ENCODE peak calls at places on chromosomes 13 and 19, in eight cellular contexts. T, V, H, J, W, S, P and B are unnamed samples.

GRCh38 chr19:53953383-53953782 is 9.4 kb upstream of the CACNG8 start:
- DNase-seq in H (no peak), W (no peak), V (no peak), T (no peak), S (no peak), P (no peak), J (no peak), B (no peak)

GRCh38 chr13:45331981-45332830 is 8.8 kb downstream of the TPT1 start:
- DNase-seq in V (no peak), S (peak), W (no peak), T (peak), J (peak), P (no peak), H (no peak), B (no peak)

GRCh38 chr13:51942189-51942588 is 69.1 kb downstream of the ATP7B start:
- DNase-seq in V (no peak), J (no peak), T (no peak), H (no peak), P (no peak), S (peak), W (no peak), B (no peak)

GRCh38 chr19:48341006-48341405 is 15.7 kb downstream of the EMP3 start:
- DNase-seq in V (no peak), S (no peak), J (no peak), H (no peak), P (peak), T (peak), W (no peak), B (no peak)

GRCh38 chr19:29785955-29786589 is 25.7 kb upstream of the CCNE1 start:
- DNase-seq in P (no peak), T (no peak), J (no peak), W (no peak), S (peak), H (no peak), V (peak), B (no peak)

GRCh38 chr19:54682306-54682705 is 19.5 kb downstream of the LILRB4 start:
- DNase-seq in V (no peak), S (no peak), P (no peak), J (no peak), W (no peak), T (no peak), H (no peak), B (no peak)

GRCh38 chr13:92187378-92187989 is 789.1 kb downstream of the GPC5 start:
- DNase-seq in T (peak), V (peak), S (no peak), H (no peak), W (no peak), P (no peak), J (peak), B (no peak)

GRCh38 chr19:2080336-2080988 is 15.7 kb downstream of the MOB3A start:
- DNase-seq in H (no peak), S (no peak), V (no peak), P (no peak), T (no peak), J (no peak), W (no peak), B (no peak)

GRCh38 chr19:30881281-30881680 is 468.0 kb downstream of the TSHZ3 start:
- DNase-seq in T (no peak), H (no peak), P (no peak), V (no peak), J (no peak), W (no peak), S (no peak), B (no peak)

GRCh38 chr19:570315-570714 is 2.1 kb upstream of the BSG start:
- DNase-seq in S (no peak), T (no peak), P (no peak), J (no peak), W (no peak), V (no peak), H (no peak), B (no peak)

GRCh38 chr19:2331601-2332246 is 3.2 kb downstream of the SPPL2B start:
- DNase-seq in P (no peak), W (no peak), J (no peak), S (no peak), T (no peak), V (no peak), H (no peak), B (no peak)

GRCh38 chr19:49801966-49802661 is 11.0 kb downstream of the FUZ start:
- DNase-seq in V (peak), S (no peak), T (peak), H (peak), P (peak), W (peak), J (peak), B (no peak)

GRCh38 chr13:68050746-68051145 is 820.6 kb upstream of the PCDH9 start:
- DNase-seq in S (no peak), W (no peak), J (no peak), H (no peak), P (no peak), T (no peak), V (no peak), B (no peak)

GRCh38 chr13:109667754-109668360 is 118.5 kb downstream of the IRS2 start:
- DNase-seq in P (no peak), W (no peak), H (no peak), J (no peak), S (no peak), V (no peak), T (no peak), B (no peak)

GRCh38 chr13:59354665-59355064 is 809.1 kb downstream of the DIAPH3 start:
- DNase-seq in H (no peak), W (no peak), V (no peak), P (no peak), S (no peak), T (no peak), J (no peak), B (no peak)

GRCh38 chr13:95197548-95197947 is 103.7 kb downstream of the ABCC4 start:
- DNase-seq in W (no peak), S (no peak), T (no peak), V (no peak), H (no peak), J (no peak), P (no peak), B (peak)

GRCh38 chr19:53958168-53958571 is 4.6 kb upstream of the CACNG8 start:
- DNase-seq in V (peak), P (peak), S (no peak), J (no peak), T (peak), W (no peak), H (no peak), B (no peak)

GRCh38 chr19:42466521-42467436 is 24.0 kb upstream of the CXCL17 start:
- DNase-seq in P (no peak), S (no peak), H (no peak), W (no peak), J (peak), T (peak), V (no peak), B (no peak)

GRCh38 chr19:38264486-38265212 is at the start of gene SPINT2:
- DNase-seq in J (no peak), H (peak), P (peak), S (peak), W (no peak), V (peak), T (no peak), B (peak)

GRCh38 chr13:102191951-102192461 is 209.8 kb downstream of the FGF14 start:
- DNase-seq in H (no peak), W (no peak), J (peak), V (no peak), P (no peak), S (no peak), T (peak), B (no peak)

GRCh38 chr13:45718992-45719391 is 16.9 kb downstream of the CBY2 start:
- DNase-seq in J (peak), S (no peak), H (no peak), P (no peak), W (no peak), T (peak), V (peak), B (no peak)

GRCh38 chr19:46101293-46101692 is 23.2 kb downstream of the IGFL3 start:
- DNase-seq in J (no peak), P (no peak), W (no peak), V (peak), T (no peak), S (no peak), H (no peak), B (no peak)

GRCh38 chr13:26718146-26718545 is 42.4 kb downstream of the GPR12 start:
- DNase-seq in J (no peak), V (no peak), P (no peak), T (no peak), H (no peak), W (no peak), S (no peak), B (no peak)

GRCh38 chr19:6737873-6738725 is 719 bp upstream of the GPR108 start:
- DNase-seq in S (no peak), T (peak), H (peak), J (peak), W (peak), V (peak), P (peak), B (peak)

GRCh38 chr19:342801-343421 is 1.7 kb downstream of the MIER2 start:
- DNase-seq in S (peak), W (peak), T (peak), V (no peak), P (peak), H (no peak), J (peak), B (no peak)

GRCh38 chr19:47476438-47476972 is 4.8 kb upstream of the SLC8A2 start:
- DNase-seq in P (no peak), T (no peak), S (no peak), V (no peak), W (no peak), J (no peak), H (no peak), B (no peak)

DNA sequence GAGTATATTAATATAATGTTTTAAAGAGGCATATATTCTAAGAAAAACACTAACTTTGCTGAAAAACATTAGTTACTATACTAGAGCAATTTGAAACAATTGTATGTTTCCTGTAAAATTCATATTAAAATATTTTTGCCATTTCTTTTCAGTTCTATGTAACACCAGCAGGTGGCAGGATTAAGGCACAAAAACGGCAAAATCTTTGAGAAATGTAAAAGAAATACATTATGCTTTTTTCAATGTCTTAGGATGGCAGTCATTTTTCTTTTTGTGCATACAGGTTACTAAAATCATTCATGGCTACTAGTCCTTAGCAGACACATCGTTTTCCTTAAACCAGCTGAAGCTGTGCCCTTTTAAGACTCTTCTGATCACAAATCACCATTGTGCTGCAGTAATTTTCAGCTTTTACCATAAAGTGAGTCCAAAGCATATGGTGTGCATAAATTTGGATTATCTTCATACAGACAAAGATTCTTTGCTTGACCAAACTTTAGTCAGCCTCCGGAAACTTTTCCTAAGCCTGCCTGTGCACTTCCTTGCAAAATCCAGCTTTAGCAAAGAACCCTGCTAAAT is 800.7 kb upstream of the SLITRK5 start:
- DNase-seq in S (no peak), J (peak), P (no peak), V (peak), H (no peak), W (no peak), T (peak), B (no peak)
- TF ChIP-seq CTCF in S (peak), J (peak), P (peak), V (peak), H (no peak), W (no peak), T (peak), B (peak)

GRCh38 chr19:36113425-36113824 is 1.2 kb downstream of the POLR2I start:
- DNase-seq in T (no peak), W (no peak), H (peak), P (no peak), J (no peak), V (no peak), S (no peak), B (no peak)
- H3K4me3 ChIP-seq in T (peak), W (peak), H (no peak), P (peak), J (peak), V (peak), S (peak), B (peak)

DNA sequence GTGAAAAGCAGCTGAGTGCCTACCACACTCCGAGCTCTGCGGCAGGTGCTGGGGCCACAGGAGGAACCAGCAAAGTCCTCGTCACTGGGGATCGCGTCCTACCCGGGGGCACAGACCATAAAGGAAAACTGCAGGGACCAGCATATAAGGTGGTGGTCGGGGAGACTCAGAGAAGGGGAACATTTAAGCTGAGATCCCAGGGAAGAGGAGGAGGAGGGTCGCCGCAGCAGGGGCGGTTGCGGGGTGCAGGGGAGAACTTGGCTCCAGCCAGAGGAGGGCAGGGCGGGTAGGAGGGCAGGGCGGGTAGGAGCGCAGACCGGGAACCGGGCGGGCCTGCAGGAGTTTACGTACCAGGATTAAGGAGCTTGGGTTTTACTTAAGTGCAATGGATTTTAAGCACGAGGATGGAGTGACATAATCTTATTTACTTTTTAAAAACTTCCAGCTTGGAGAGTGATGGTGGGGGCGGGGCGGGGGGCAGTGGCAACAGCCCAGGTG is 956 bp upstream of the KLK4 start:
- DNase-seq in S (no peak), W (no peak), V (peak), H (no peak), P (no peak), J (no peak), T (no peak), B (no peak)
- TF ChIP-seq CTCF in S (no peak), W (no peak), V (no peak), H (no peak), P (no peak), J (no peak), T (no peak), B (no peak)

GRCh38 chr19:41327076-41327475 is 17.1 kb downstream of the CCDC97 start:
- DNase-seq in H (no peak), W (no peak), V (no peak), T (no peak), S (no peak), J (peak), P (no peak), B (no peak)
- H3K4me3 ChIP-seq in H (no peak), W (no peak), V (peak), T (no peak), S (no peak), J (no peak), P (peak), B (no peak)